ENCODE peak calls at places on chromosome 18, in five cellular contexts. A is stomach, I is sigmoid colon, U is GM23338, P is HL-60. K is an unnamed sample.

GRCh38 chr18:53864758-53865157 is 359.7 kb downstream of the MBD2 start:
- DNase-seq in A (no peak), I (no peak), U (peak), P (no peak), K (no peak)

GRCh38 chr18:43893001-43893637 is 615.8 kb upstream of the SYT4 start:
- DNase-seq in A (no peak), I (no peak), U (no peak), P (no peak), K (no peak)

GRCh38 chr18:77131100-77131651 is 1.4 kb downstream of the MBP start:
- DNase-seq in A (no peak), I (peak), U (peak), P (peak), K (no peak)

GRCh38 chr18:6313427-6313826 is 101.3 kb downstream of the L3MBTL4 start:
- DNase-seq in A (no peak), I (no peak), U (no peak), P (no peak), K (no peak)

GRCh38 chr18:58697131-58697530 is 25.9 kb downstream of the MALT1 start:
- DNase-seq in A (no peak), I (no peak), U (no peak), P (no peak), K (no peak)

GRCh38 chr18:61998957-61999356 is 106.2 kb upstream of the RNF152 start:
- DNase-seq in A (no peak), I (no peak), U (no peak), P (no peak), K (no peak)

GRCh38 chr18:48139427-48140347 is 209.2 kb upstream of the SMAD2 start:
- DNase-seq in A (peak), I (peak), U (peak), P (no peak), K (no peak)

GRCh38 chr18:3261035-3261392 is 919 bp upstream of the MYL12B start:
- DNase-seq in A (no peak), I (no peak), U (no peak), P (no peak), K (no peak)

GRCh38 chr18:8801263-8801901 is 96.0 kb downstream of the MTCL1 start:
- DNase-seq in A (no peak), I (no peak), U (no peak), P (no peak), K (no peak)

GRCh38 chr18:11387880-11388279 is 221.5 kb upstream of the SLC35G4 start:
- DNase-seq in A (peak), I (no peak), U (peak), P (peak), K (peak)

GRCh38 chr18:22194151-22194598 is 24.8 kb downstream of the GATA6 start:
- DNase-seq in A (peak), I (no peak), U (peak), P (no peak), K (no peak)

GRCh38 chr18:54004828-54005227 is 219.6 kb downstream of the MBD2 start:
- DNase-seq in A (no peak), I (no peak), U (peak), P (no peak), K (no peak)

GRCh38 chr18:72460210-72460680 is 83.9 kb downstream of the CBLN2 start:
- DNase-seq in A (no peak), I (no peak), U (no peak), P (no peak), K (no peak)

DNA sequence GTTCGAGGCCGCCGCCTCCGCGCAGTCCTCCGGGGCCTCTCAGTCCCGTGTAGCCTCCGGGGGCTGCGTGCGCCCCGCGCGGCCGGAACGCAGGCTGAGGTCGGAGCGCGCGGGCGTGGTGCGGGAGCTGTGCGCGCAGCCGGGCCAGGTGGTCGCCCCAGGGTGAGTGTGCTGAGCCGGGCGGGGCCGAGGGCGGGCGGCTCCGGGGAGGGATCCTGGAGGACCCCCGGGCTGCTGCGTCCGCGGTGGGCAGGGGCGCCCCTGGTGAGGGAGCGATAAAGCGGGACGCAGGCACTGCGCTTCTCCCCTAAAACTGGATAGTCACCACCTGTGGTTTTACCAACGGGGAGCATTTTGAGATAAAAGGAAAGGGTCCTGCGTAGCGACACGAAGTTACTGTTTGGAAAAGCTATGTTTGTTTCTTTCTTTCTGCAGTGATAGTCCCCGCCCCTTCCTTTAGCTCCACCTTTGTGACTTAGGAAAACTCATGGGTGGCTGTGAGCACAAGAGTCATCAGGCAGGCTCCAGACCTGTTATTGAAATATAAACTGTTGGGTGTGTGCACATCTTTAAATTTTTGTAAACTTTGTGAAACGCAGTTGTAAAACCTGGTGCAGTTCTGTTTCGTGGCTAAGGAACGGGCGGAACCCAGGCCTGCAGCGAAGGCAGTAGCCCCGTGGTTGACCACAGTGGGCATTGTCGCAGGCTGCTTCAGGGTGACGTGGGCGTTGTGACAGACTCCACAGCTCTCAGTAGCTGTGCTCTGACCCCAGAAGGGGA is 687 bp downstream of the CTDP1 start:
- DNase-seq in A (peak), I (no peak), U (peak), P (peak), K (no peak)
- TF ChIP-seq POLR2AphosphoS5 in A (no peak), I (no peak), U (no peak), P (no peak), K (no peak)

DNA sequence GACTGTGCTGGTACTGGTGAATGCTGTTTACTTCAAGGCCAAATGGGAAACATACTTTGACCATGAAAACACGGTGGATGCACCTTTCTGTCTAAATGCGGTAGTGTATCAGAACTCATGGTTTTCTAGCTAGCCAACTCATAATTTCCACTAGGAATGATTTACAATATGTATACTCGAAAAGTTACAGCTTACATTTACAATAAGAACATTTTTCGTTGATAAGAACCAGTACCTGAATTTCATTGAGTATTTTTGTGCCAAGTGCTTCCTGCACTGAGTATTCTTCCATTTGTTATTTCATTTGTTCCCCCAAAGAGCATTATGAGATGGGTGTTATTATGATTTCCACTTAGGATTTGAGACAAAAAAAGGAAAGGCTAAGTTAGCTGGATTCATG is 21.9 kb downstream of the SERPINB12 start:
- DNase-seq in A (no peak), I (no peak), U (no peak), P (no peak), K (no peak)
- TF ChIP-seq POLR2AphosphoS5 in A (no peak), I (peak), U (no peak), P (no peak), K (no peak)

GRCh38 chr18:67265464-67266245 is 250.9 kb downstream of the DSEL start:
- DNase-seq in A (no peak), I (no peak), U (no peak), P (no peak), K (no peak)

GRCh38 chr18:67260841-67261240 is 255.7 kb downstream of the DSEL start:
- DNase-seq in A (no peak), I (no peak), U (no peak), P (no peak), K (no peak)

GRCh38 chr18:67266591-67267237 is 249.8 kb downstream of the DSEL start:
- DNase-seq in A (no peak), I (no peak), U (peak), P (no peak), K (no peak)

GRCh38 chr18:67266246-67266570 is 250.3 kb downstream of the DSEL start:
- DNase-seq in A (no peak), I (no peak), U (no peak), P (no peak), K (no peak)

DNA sequence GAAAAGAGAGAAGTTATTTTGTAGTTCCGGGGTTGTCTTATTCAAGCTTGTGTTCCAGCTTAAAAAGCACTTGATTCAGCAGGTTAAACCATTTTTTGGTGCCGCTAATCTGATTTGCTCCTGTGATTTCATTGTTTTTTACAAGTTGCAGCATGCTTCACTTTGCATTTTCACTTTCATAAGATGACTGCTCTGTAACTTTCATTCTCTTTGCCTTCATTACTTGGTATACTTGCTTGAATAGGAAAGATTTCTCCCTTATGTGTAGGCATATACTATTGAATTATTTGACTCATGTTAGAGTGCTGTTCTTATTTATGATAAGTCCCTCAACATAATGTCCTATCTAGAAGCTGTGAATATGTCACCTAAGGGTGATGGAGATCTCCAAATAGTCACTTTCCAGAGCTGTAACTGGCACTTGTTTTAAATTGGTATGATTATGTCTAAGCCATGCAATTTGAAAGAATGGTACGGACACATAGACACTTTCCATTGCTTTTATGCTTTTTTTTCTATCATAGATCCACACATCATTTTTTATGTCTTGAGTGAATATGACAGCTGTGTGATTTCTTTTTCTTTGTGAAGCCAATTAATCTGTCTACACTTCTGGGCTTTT is 254.5 kb downstream of the DSEL start:
- DNase-seq in A (no peak), I (no peak), U (no peak), P (no peak), K (no peak)
- TF ChIP-seq POLR2AphosphoS5 in A (no peak), I (no peak), U (no peak), P (no peak), K (no peak)

GRCh38 chr18:50275503-50276036 is 5.8 kb downstream of the MBD1 start:
- DNase-seq in A (no peak), I (no peak), U (no peak), P (no peak), K (no peak)

GRCh38 chr18:50274044-50274442 is 7.3 kb downstream of the MBD1 start:
- DNase-seq in A (no peak), I (no peak), U (no peak), P (no peak), K (no peak)

GRCh38 chr18:50273203-50274043 is 7.1 kb upstream of the CFAP53 start:
- DNase-seq in A (no peak), I (no peak), U (no peak), P (no peak), K (no peak)

GRCh38 chr18:50274941-50275340 is 6.4 kb downstream of the MBD1 start:
- DNase-seq in A (no peak), I (no peak), U (no peak), P (no peak), K (no peak)

DNA sequence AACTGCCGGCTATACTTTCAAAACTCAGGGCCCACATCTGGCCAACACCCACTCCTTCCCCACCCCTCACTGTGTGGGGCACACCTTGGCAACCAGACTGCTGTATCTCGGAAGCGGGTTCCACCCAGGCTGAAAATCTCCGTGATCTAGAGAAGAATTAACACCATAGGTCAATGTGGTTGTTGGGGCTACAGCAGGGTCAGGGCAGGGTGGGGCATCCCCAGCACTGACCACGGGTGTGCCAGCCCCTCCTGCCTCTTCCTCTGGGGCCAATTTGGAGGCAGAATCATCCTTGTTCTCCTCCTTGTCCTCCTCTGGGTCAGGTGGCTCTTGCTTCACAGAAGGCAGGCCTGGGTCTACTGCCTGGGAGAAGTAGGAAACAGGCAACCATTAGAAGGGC is 6.3 kb upstream of the CFAP53 start:
- DNase-seq in A (no peak), I (no peak), U (no peak), P (no peak), K (no peak)
- TF ChIP-seq POLR2AphosphoS5 in A (no peak), I (no peak), U (no peak), P (no peak), K (no peak)